ENCODE peak calls at places on chromosomes 2 and 18, in four cellular contexts. J is HepG2, K is K562, X is A549. Z is an unnamed sample.

GRCh38 chr18:76859474-76860339 is 37.4 kb downstream of the ZNF236 start:
- DNase-seq in J (no peak), K (no peak), X (no peak), Z (peak)

GRCh38 chr2:240997856-240998705 is at the start of gene SNED1:
- DNase-seq in J (peak), K (peak), X (peak), Z (no peak)

GRCh38 chr2:232781765-232782164 is 5.4 kb upstream of the KCNJ13 start:
- DNase-seq in J (peak), K (no peak), X (peak), Z (peak)

GRCh38 chr2:15142069-15142689 is 419.0 kb downstream of the NBAS start:
- DNase-seq in J (peak), K (no peak), X (no peak), Z (peak)

GRCh38 chr2:49770919-49771318 is 616.6 kb upstream of the FSHR start:
- DNase-seq in J (peak), K (no peak), X (no peak), Z (no peak)

GRCh38 chr2:42770288-42771131 is 6.6 kb upstream of the OXER1 start:
- DNase-seq in J (peak), K (peak), X (peak), Z (no peak)

GRCh38 chr2:55779459-55780421 is 86.1 kb upstream of the PNPT1 start:
- DNase-seq in J (peak), K (no peak), X (peak), Z (no peak)

GRCh38 chr18:63102941-63103744 is 216.4 kb downstream of the BCL2 start:
- DNase-seq in J (no peak), K (no peak), X (no peak), Z (no peak)

GRCh38 chr2:7962191-7962590 is 719.7 kb upstream of the ID2 start:
- DNase-seq in J (no peak), K (no peak), X (no peak), Z (no peak)

GRCh38 chr2:135190799-135191198 is 138.7 kb downstream of the RAB3GAP1 start:
- DNase-seq in J (no peak), K (no peak), X (no peak), Z (no peak)

GRCh38 chr2:3099145-3099859 is 278.3 kb downstream of the EIPR1 start:
- DNase-seq in J (no peak), K (no peak), X (no peak), Z (no peak)

GRCh38 chr2:32777714-32778113 is 149.9 kb downstream of the TTC27 start:
- DNase-seq in J (peak), K (no peak), X (no peak), Z (no peak)

GRCh38 chr2:6526093-6526824 is 339.4 kb downstream of the CMPK2 start:
- DNase-seq in J (peak), K (no peak), X (no peak), Z (peak)

GRCh38 chr2:153165021-153165420 is 313.5 kb downstream of the RPRM start:
- DNase-seq in J (no peak), K (no peak), X (no peak), Z (no peak)

GRCh38 chr2:153163055-153163454 is 315.5 kb downstream of the RPRM start:
- DNase-seq in J (peak), K (peak), X (no peak), Z (no peak)
- TF ChIP-seq HDAC2 in J (no peak), K (no peak), X (no peak), Z (no peak)

DNA sequence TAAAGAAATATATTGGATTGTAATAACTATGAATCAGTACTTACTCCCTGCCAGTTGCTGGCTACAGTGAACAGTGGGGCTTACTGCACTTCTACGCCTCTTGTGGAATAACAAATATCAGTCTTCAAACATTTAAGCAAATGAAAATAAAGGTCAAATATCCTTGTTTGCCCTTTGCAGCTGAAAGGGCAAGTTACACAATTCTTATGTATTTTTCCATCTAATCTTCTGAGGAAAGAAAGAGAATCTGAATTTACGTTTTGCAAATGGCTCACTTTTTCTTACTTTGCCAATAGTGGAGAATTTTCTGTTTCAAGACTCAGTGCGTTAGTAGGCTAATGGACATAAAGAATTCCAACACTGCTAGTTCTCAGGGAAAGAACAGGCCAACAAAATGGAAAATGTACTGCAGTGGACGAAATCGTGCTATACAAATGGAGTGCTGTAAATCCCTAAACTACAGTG is 157.2 kb upstream of the TMEM200C start:
- DNase-seq in J (peak), K (no peak), X (no peak), Z (no peak)
- TF ChIP-seq REST in J (no peak), K (no peak), X (no peak), Z (no peak)

GRCh38 chr2:180238729-180239128 is 231.6 kb upstream of the CWC22 start:
- DNase-seq in J (no peak), K (no peak), X (no peak), Z (no peak)

GRCh38 chr2:180246281-180246680 is 239.2 kb upstream of the CWC22 start:
- DNase-seq in J (no peak), K (no peak), X (no peak), Z (no peak)

GRCh38 chr2:180240774-180241173 is 233.7 kb upstream of the CWC22 start:
- DNase-seq in J (no peak), K (no peak), X (no peak), Z (no peak)
- TF ChIP-seq CTCF in J (peak), K (no peak), X (peak), Z (no peak)

DNA sequence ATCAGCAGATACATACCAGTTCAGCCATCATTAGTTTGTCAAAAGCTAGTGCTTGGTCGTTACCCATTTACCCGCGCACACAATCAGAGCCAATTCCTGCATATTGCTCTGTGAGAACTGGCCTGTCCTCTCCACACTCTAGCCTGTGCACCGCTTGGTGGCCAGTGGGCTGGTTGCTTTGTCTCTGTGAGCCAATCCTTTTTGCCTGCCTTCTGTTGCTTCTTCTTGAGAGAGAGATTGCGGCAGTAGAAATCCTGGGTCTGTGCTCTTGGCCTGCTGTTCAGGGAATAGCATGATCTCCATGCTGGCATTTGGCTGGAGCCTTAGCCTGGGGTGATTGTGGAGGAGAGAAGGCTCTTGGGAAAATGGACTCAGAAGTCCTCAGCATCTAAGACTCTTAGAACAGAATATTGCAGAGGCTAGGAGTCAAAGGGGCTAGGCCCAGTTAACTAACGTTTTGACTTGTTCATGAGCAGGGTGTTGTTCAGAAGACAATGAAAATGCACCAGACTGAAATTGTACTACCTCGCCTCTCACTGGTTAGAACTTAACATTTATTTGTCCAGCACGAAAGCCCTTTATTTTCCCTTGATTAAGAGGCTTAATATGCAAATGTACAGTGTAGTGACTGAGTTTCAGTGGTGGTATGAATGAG is 37.1 kb downstream of the MAP4K4 start:
- DNase-seq in J (no peak), K (no peak), X (no peak), Z (no peak)
- TF ChIP-seq HDAC2 in J (no peak), K (no peak), X (no peak), Z (no peak)

GRCh38 chr2:36808386-36808785 is 111.9 kb downstream of the VIT start:
- DNase-seq in J (no peak), K (no peak), X (no peak), Z (no peak)

GRCh38 chr2:36812196-36812595 is 115.7 kb downstream of the VIT start:
- DNase-seq in J (peak), K (peak), X (peak), Z (no peak)

GRCh38 chr2:36807223-36807886 is 110.8 kb downstream of the VIT start:
- DNase-seq in J (no peak), K (peak), X (no peak), Z (no peak)

GRCh38 chr2:36811071-36811470 is 114.6 kb downstream of the VIT start:
- DNase-seq in J (no peak), K (no peak), X (no peak), Z (no peak)

GRCh38 chr2:36809046-36809445 is 112.5 kb downstream of the VIT start:
- DNase-seq in J (no peak), K (no peak), X (no peak), Z (no peak)
- TF ChIP-seq REST in J (no peak), K (no peak), X (no peak), Z (no peak)

DNA sequence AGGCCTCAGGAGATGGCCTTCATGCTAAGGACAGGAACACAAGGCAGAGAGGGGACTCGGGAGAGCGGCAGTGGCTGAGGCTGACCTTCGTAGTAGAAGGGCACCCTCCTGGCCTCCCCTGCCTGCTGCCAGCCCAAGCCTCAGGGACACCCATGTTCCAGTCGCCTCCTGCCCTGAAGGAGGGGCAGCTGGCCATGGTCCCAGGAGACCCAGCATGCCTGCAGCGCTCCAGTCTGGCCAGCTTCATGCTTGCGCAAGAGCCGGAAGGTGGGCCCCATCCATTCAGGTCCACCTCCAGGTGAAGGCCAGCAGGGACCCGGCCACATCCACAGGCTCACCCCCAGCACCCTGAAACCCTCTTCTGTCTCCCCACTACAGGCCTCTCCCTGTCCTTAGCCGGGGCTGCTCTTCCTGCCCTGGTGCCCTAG is 35.0 kb downstream of the BIN1 start:
- DNase-seq in J (peak), K (no peak), X (no peak), Z (no peak)
- TF ChIP-seq CTCF in J (peak), K (no peak), X (no peak), Z (no peak)